ENCODE peak calls at places on chromosomes 5 and 9, in five cellular contexts. One of them, this sample, is unnamed. For H3K4me1, the result is how much of the 10 kb centered on the place peaks cover.

GRCh38 chr9:117926031-117926655 is 221.9 kb downstream of the TLR4 start:
- DNase-seq in upper lobe of right lung: no peak
- DNase-seq in A549: no peak
- DNase-seq in psoas muscle: no peak
- DNase-seq in heart right ventricle: no peak
- DNase-seq in this sample: no peak

GRCh38 chr9:127525426-127526188 is 74.3 kb downstream of the LRSAM1 start:
- DNase-seq in heart right ventricle: peak
- DNase-seq in psoas muscle: no peak
- DNase-seq in upper lobe of right lung: no peak
- DNase-seq in A549: no peak
- DNase-seq in this sample: peak

GRCh38 chr9:130858734-130859705 is 24.0 kb downstream of the ABL1 start:
- DNase-seq in A549: no peak
- DNase-seq in upper lobe of right lung: no peak
- DNase-seq in psoas muscle: peak
- DNase-seq in heart right ventricle: no peak
- DNase-seq in this sample: no peak

GRCh38 chr9:134054891-134055811 is 12.7 kb downstream of the BRD3 start:
- DNase-seq in heart right ventricle: no peak
- DNase-seq in upper lobe of right lung: peak
- DNase-seq in psoas muscle: peak
- DNase-seq in A549: no peak
- DNase-seq in this sample: no peak

GRCh38 chr9:114777841-114778240 is 28.0 kb downstream of the TNFSF15 start:
- DNase-seq in heart right ventricle: no peak
- DNase-seq in upper lobe of right lung: no peak
- DNase-seq in A549: no peak
- DNase-seq in psoas muscle: no peak
- DNase-seq in this sample: peak

GRCh38 chr5:119377066-119377465 is 21.2 kb downstream of the TNFAIP8 start:
- DNase-seq in upper lobe of right lung: no peak
- DNase-seq in psoas muscle: no peak
- DNase-seq in heart right ventricle: no peak
- DNase-seq in A549: no peak
- DNase-seq in this sample: no peak

GRCh38 chr5:79236970-79237734 is 1.2 kb downstream of the JMY start:
- DNase-seq in heart right ventricle: peak
- DNase-seq in A549: peak
- DNase-seq in upper lobe of right lung: peak
- DNase-seq in psoas muscle: peak
- DNase-seq in this sample: peak

GRCh38 chr9:124843635-124844034 is 9.6 kb upstream of the WDR38 start:
- DNase-seq in psoas muscle: no peak
- DNase-seq in A549: no peak
- DNase-seq in upper lobe of right lung: no peak
- DNase-seq in heart right ventricle: no peak
- DNase-seq in this sample: no peak

GRCh38 chr5:167642779-167643517 is 648.5 kb upstream of the WWC1 start:
- DNase-seq in upper lobe of right lung: no peak
- DNase-seq in psoas muscle: no peak
- DNase-seq in A549: no peak
- DNase-seq in heart right ventricle: no peak
- DNase-seq in this sample: no peak

GRCh38 chr5:19927919-19928318 is 60.1 kb downstream of the CDH18 start:
- DNase-seq in heart right ventricle: no peak
- DNase-seq in psoas muscle: no peak
- DNase-seq in A549: no peak
- DNase-seq in upper lobe of right lung: no peak
- DNase-seq in this sample: no peak

GRCh38 chr5:127038550-127038949 is 8.2 kb upstream of the MARCHF3 start:
- DNase-seq in A549: no peak
- DNase-seq in heart right ventricle: no peak
- DNase-seq in psoas muscle: no peak
- DNase-seq in upper lobe of right lung: no peak
- DNase-seq in this sample: no peak

GRCh38 chr5:164597293-164597900 is 1092.0 kb downstream of the MAT2B start:
- DNase-seq in upper lobe of right lung: no peak
- DNase-seq in heart right ventricle: no peak
- DNase-seq in psoas muscle: no peak
- DNase-seq in A549: no peak
- DNase-seq in this sample: no peak

GRCh38 chr5:180343110-180343845 is 9.9 kb downstream of the GFPT2 start:
- DNase-seq in upper lobe of right lung: no peak
- DNase-seq in heart right ventricle: no peak
- DNase-seq in psoas muscle: no peak
- DNase-seq in A549: no peak
- DNase-seq in this sample: no peak

GRCh38 chr9:104748359-104749031 is 1.0 kb downstream of the NIPSNAP3A start:
- DNase-seq in psoas muscle: no peak
- DNase-seq in heart right ventricle: peak
- DNase-seq in upper lobe of right lung: no peak
- DNase-seq in A549: peak
- DNase-seq in this sample: no peak

GRCh38 chr5:31638286-31638685 is 645 bp upstream of the PDZD2 start:
- DNase-seq in heart right ventricle: peak
- DNase-seq in upper lobe of right lung: peak
- DNase-seq in psoas muscle: peak
- DNase-seq in A549: no peak
- DNase-seq in this sample: no peak

GRCh38 chr5:16856531-16856930 is 79.6 kb downstream of the MYO10 start:
- DNase-seq in psoas muscle: no peak
- DNase-seq in heart right ventricle: no peak
- DNase-seq in A549: no peak
- DNase-seq in upper lobe of right lung: no peak
- DNase-seq in this sample: no peak

GRCh38 chr9:124202447-124202971 is 55.2 kb upstream of the NEK6 start:
- DNase-seq in A549: no peak
- DNase-seq in heart right ventricle: peak
- DNase-seq in upper lobe of right lung: peak
- DNase-seq in psoas muscle: peak
- DNase-seq in this sample: peak

GRCh38 chr5:103800728-103801127 is 238.1 kb upstream of the NUDT12 start:
- DNase-seq in psoas muscle: no peak
- DNase-seq in upper lobe of right lung: no peak
- DNase-seq in A549: no peak
- DNase-seq in heart right ventricle: no peak
- DNase-seq in this sample: no peak

GRCh38 chr9:16442622-16443021 is 427.8 kb downstream of the BNC2 start:
- DNase-seq in heart right ventricle: no peak
- DNase-seq in upper lobe of right lung: no peak
- DNase-seq in psoas muscle: peak
- DNase-seq in A549: peak
- DNase-seq in this sample: no peak

GRCh38 chr5:108747111-108748009 is at the start of gene FER:
- DNase-seq in heart right ventricle: peak
- DNase-seq in A549: peak
- DNase-seq in psoas muscle: no peak
- DNase-seq in upper lobe of right lung: no peak
- DNase-seq in this sample: peak

GRCh38 chr5:150137168-150137957 is 18.3 kb downstream of the PDGFRB start:
- DNase-seq in upper lobe of right lung: no peak
- DNase-seq in heart right ventricle: no peak
- DNase-seq in A549: no peak
- DNase-seq in psoas muscle: no peak
- DNase-seq in this sample: no peak

GRCh38 chr5:7897014-7897600 is 28.2 kb downstream of the MTRR start:
- DNase-seq in upper lobe of right lung: no peak
- DNase-seq in heart right ventricle: no peak
- DNase-seq in psoas muscle: no peak
- DNase-seq in A549: peak
- DNase-seq in this sample: no peak

GRCh38 chr5:370959-371810 is 49.7 kb downstream of the AHRR start:
- DNase-seq in heart right ventricle: peak
- DNase-seq in upper lobe of right lung: peak
- DNase-seq in A549: no peak
- DNase-seq in psoas muscle: no peak
- DNase-seq in this sample: no peak
- H3K4me3 ChIP-seq in heart right ventricle: no peak
- H3K4me3 ChIP-seq in upper lobe of right lung: no peak
- H3K4me3 ChIP-seq in A549: no peak
- H3K4me3 ChIP-seq in psoas muscle: no peak
- H3K4me3 ChIP-seq in this sample: no peak

GRCh38 chr5:28743362-28743761 is 1705.0 kb upstream of the CDH9 start:
- DNase-seq in psoas muscle: no peak
- DNase-seq in heart right ventricle: no peak
- DNase-seq in upper lobe of right lung: no peak
- DNase-seq in A549: no peak
- DNase-seq in this sample: no peak

GRCh38 chr5:28750236-28750635 is 1711.8 kb upstream of the CDH9 start:
- DNase-seq in A549: no peak
- DNase-seq in psoas muscle: no peak
- DNase-seq in heart right ventricle: no peak
- DNase-seq in upper lobe of right lung: no peak
- DNase-seq in this sample: no peak

DNA sequence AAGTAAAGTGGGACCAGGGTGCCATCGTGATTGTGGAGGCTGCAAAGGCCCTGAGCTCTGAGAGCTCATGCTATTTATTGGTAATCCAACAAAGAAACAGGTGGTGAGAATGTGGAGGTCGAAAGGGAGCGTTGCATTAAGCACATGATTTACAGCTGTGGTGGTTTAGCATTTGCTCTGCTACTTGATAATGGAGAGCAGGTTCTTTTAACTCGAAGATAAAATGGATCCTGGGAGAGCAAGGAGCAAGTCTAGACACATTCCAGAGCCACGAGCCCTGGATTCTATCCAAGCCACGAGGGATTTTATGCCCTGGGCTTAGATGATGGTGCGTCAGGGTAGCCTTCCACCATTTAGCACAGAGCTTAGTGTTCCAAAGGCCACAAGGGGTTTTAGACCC is 1710.1 kb upstream of the CDH9 start:
- DNase-seq in A549: no peak
- DNase-seq in heart right ventricle: no peak
- DNase-seq in upper lobe of right lung: no peak
- DNase-seq in psoas muscle: no peak
- DNase-seq in this sample: no peak
- H3K27ac ChIP-seq in A549: no peak
- H3K27ac ChIP-seq in heart right ventricle: no peak
- H3K27ac ChIP-seq in upper lobe of right lung: no peak
- H3K27ac ChIP-seq in psoas muscle: no peak
- H3K27ac ChIP-seq in this sample: no peak

DNA sequence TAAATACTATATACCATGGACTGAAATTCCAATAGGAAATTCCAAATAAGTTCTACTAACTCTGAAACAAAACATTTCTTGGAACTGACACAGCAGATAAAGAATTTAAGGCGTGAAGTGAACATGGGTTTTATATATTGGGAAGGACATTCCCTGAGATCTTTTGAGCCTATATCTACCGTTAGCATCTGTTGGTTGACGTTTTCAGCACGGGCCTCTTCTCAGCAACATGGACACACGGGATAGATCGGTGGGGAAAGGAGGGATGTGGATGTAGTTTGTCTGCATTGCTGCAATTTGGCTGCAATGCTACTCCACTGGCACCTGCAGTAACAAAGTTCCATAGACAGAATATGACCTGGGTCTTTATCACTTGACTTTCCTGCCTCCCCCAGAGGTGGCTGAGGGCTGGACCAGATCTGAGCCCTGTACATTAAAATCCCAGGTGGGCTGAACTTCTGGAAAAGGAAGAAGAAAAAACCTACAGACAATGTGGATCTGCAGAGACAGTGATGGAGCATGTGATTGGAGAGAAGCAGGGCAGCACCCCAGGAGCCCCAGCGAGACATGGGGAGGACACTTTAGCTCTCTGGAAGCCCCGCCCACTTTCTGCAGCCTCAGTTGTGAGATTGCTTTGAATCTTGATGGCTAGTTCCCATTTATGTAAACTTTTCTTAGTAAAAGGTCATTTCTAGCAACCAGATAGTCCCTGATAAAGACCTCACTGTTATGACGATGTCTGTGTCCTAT is 91.2 kb upstream of the CPEB4 start:
- DNase-seq in A549: no peak
- DNase-seq in psoas muscle: no peak
- DNase-seq in heart right ventricle: no peak
- DNase-seq in upper lobe of right lung: no peak
- DNase-seq in this sample: no peak
- H3K4me1 ChIP-seq in A549: under half
- H3K4me1 ChIP-seq in psoas muscle: under half
- H3K4me1 ChIP-seq in heart right ventricle: under half
- H3K4me1 ChIP-seq in upper lobe of right lung: under half
- H3K4me1 ChIP-seq in this sample: under half

GRCh38 chr9:5455181-5455580 is 4.8 kb downstream of the CD274 start:
- DNase-seq in heart right ventricle: no peak
- DNase-seq in A549: no peak
- DNase-seq in upper lobe of right lung: no peak
- DNase-seq in psoas muscle: no peak
- DNase-seq in this sample: no peak
- H3K4me3 ChIP-seq in heart right ventricle: no peak
- H3K4me3 ChIP-seq in A549: no peak
- H3K4me3 ChIP-seq in upper lobe of right lung: peak
- H3K4me3 ChIP-seq in psoas muscle: peak
- H3K4me3 ChIP-seq in this sample: no peak

DNA sequence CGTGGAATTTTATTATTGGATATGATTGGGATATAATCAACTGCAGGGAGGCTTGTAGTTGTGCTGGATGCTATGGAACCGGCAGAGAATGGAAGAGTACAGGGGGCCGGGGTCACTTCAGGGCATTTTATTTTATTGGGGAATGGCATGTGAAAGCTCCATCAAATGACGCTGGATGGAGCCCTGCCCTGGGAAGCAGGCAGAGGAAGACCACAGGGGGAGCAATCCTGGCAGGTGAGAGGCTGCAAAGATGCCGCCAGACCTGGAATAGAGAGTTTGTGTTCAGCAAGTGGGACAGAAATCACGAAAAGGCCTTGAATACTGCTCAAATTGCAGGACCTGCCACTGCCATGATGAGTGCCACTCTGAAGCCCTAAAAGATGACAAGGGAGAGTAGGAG is 30.9 kb upstream of the TGFBI start:
- DNase-seq in heart right ventricle: no peak
- DNase-seq in A549: no peak
- DNase-seq in upper lobe of right lung: no peak
- DNase-seq in psoas muscle: no peak
- DNase-seq in this sample: no peak
- H3K27ac ChIP-seq in heart right ventricle: no peak
- H3K27ac ChIP-seq in A549: peak
- H3K27ac ChIP-seq in upper lobe of right lung: no peak
- H3K27ac ChIP-seq in psoas muscle: no peak
- H3K27ac ChIP-seq in this sample: no peak

GRCh38 chr5:173306695-173307094 is 21.5 kb downstream of the STC2 start:
- DNase-seq in heart right ventricle: no peak
- DNase-seq in A549: no peak
- DNase-seq in psoas muscle: no peak
- DNase-seq in upper lobe of right lung: no peak
- DNase-seq in this sample: no peak

GRCh38 chr5:173303878-173304590 is 24.2 kb downstream of the STC2 start:
- DNase-seq in psoas muscle: no peak
- DNase-seq in heart right ventricle: no peak
- DNase-seq in A549: no peak
- DNase-seq in upper lobe of right lung: no peak
- DNase-seq in this sample: no peak

GRCh38 chr5:173302546-173303155 is 25.6 kb downstream of the STC2 start:
- DNase-seq in psoas muscle: no peak
- DNase-seq in heart right ventricle: no peak
- DNase-seq in A549: peak
- DNase-seq in upper lobe of right lung: no peak
- DNase-seq in this sample: no peak

GRCh38 chr5:173301695-173302545 is 26.3 kb downstream of the STC2 start:
- DNase-seq in psoas muscle: no peak
- DNase-seq in A549: no peak
- DNase-seq in heart right ventricle: peak
- DNase-seq in upper lobe of right lung: no peak
- DNase-seq in this sample: no peak

GRCh38 chr5:173304591-173304988 is 23.6 kb downstream of the STC2 start:
- DNase-seq in upper lobe of right lung: no peak
- DNase-seq in A549: no peak
- DNase-seq in heart right ventricle: no peak
- DNase-seq in psoas muscle: no peak
- DNase-seq in this sample: no peak
- H3K4me1 ChIP-seq in upper lobe of right lung: under half
- H3K4me1 ChIP-seq in A549: under half
- H3K4me1 ChIP-seq in heart right ventricle: under half
- H3K4me1 ChIP-seq in psoas muscle: under half
- H3K4me1 ChIP-seq in this sample: under half

This sample was measured in CD4-positive, CD25-positive, alpha-beta regulatory T cell.